ENCODE peak calls at places on chromosome 3, in six cellular contexts. One of them, this sample, is unnamed.

GRCh38 chr3:52483577-52484495 is 11.3 kb upstream of the STAB1 start:
- DNase-seq in K562: no peak
- DNase-seq in HCT116: no peak
- DNase-seq in GM12878: no peak
- DNase-seq in H1: no peak
- DNase-seq in SK-N-SH: no peak
- DNase-seq in this sample: no peak

GRCh38 chr3:170809021-170809974 is 60.7 kb downstream of the RPL22L1 start:
- DNase-seq in K562: peak; percentile 62
- DNase-seq in HCT116: peak; percentile 56
- DNase-seq in GM12878: no peak
- DNase-seq in H1: no peak
- DNase-seq in SK-N-SH: peak; percentile 33
- DNase-seq in this sample: peak; percentile 47

GRCh38 chr3:70488816-70489215 is 176.4 kb upstream of the MDFIC2 start:
- DNase-seq in K562: no peak
- DNase-seq in HCT116: no peak
- DNase-seq in GM12878: no peak
- DNase-seq in H1: no peak
- DNase-seq in SK-N-SH: no peak
- DNase-seq in this sample: no peak

GRCh38 chr3:170603770-170604510 is 18.1 kb upstream of the SLC7A14 start:
- DNase-seq in K562: no peak
- DNase-seq in HCT116: no peak
- DNase-seq in GM12878: no peak
- DNase-seq in H1: no peak
- DNase-seq in SK-N-SH: no peak
- DNase-seq in this sample: no peak

GRCh38 chr3:3170998-3171397 is 8.5 kb downstream of the CRBN start:
- DNase-seq in K562: no peak
- DNase-seq in HCT116: peak; percentile 33
- DNase-seq in GM12878: no peak
- DNase-seq in H1: no peak
- DNase-seq in SK-N-SH: peak; percentile 15
- DNase-seq in this sample: peak; percentile 57

GRCh38 chr3:116836286-116836685 is 126.7 kb downstream of the TUSC7 start:
- DNase-seq in K562: no peak
- DNase-seq in HCT116: no peak
- DNase-seq in GM12878: no peak
- DNase-seq in H1: no peak
- DNase-seq in SK-N-SH: no peak
- DNase-seq in this sample: no peak

GRCh38 chr3:58161435-58162398 is 49.1 kb downstream of the DNASE1L3 start:
- DNase-seq in K562: peak; percentile 71
- DNase-seq in HCT116: peak; percentile 88
- DNase-seq in GM12878: no peak
- DNase-seq in H1: no peak
- DNase-seq in SK-N-SH: no peak
- DNase-seq in this sample: peak; percentile 31

GRCh38 chr3:196207159-196207832 is 3.9 kb downstream of the ZDHHC19 start:
- DNase-seq in K562: peak; percentile 96
- DNase-seq in HCT116: no peak
- DNase-seq in GM12878: no peak
- DNase-seq in H1: no peak
- DNase-seq in SK-N-SH: peak; percentile 98
- DNase-seq in this sample: no peak

GRCh38 chr3:10223676-10224639 is 24.3 kb upstream of the TATDN2 start:
- DNase-seq in K562: no peak
- DNase-seq in HCT116: no peak
- DNase-seq in GM12878: peak; percentile 75
- DNase-seq in H1: no peak
- DNase-seq in SK-N-SH: no peak
- DNase-seq in this sample: no peak

GRCh38 chr3:170766253-170766652 is 103.7 kb downstream of the RPL22L1 start:
- DNase-seq in K562: no peak
- DNase-seq in HCT116: no peak
- DNase-seq in GM12878: no peak
- DNase-seq in H1: no peak
- DNase-seq in SK-N-SH: no peak
- DNase-seq in this sample: no peak

GRCh38 chr3:156750874-156751245 is 75.3 kb upstream of the LEKR1 start:
- DNase-seq in K562: no peak
- DNase-seq in HCT116: no peak
- DNase-seq in GM12878: no peak
- DNase-seq in H1: no peak
- DNase-seq in SK-N-SH: no peak
- DNase-seq in this sample: no peak

GRCh38 chr3:195662-196061 is 901 bp upstream of the CHL1 start:
- DNase-seq in K562: no peak
- DNase-seq in HCT116: no peak
- DNase-seq in GM12878: no peak
- DNase-seq in H1: no peak
- DNase-seq in SK-N-SH: peak; percentile 33
- DNase-seq in this sample: no peak

GRCh38 chr3:197154-197855 is 742 bp downstream of the CHL1 start:
- DNase-seq in K562: no peak
- DNase-seq in HCT116: no peak
- DNase-seq in GM12878: no peak
- DNase-seq in H1: no peak
- DNase-seq in SK-N-SH: peak; percentile 80
- DNase-seq in this sample: no peak

GRCh38 chr3:199815-200214 is 3.3 kb downstream of the CHL1 start:
- DNase-seq in K562: no peak
- DNase-seq in HCT116: no peak
- DNase-seq in GM12878: no peak
- DNase-seq in H1: no peak
- DNase-seq in SK-N-SH: no peak
- DNase-seq in this sample: no peak

GRCh38 chr3:196322-197153 is at the start of gene CHL1:
- DNase-seq in K562: no peak
- DNase-seq in HCT116: no peak
- DNase-seq in GM12878: no peak
- DNase-seq in H1: no peak
- DNase-seq in SK-N-SH: peak; percentile 82
- DNase-seq in this sample: no peak

DNA sequence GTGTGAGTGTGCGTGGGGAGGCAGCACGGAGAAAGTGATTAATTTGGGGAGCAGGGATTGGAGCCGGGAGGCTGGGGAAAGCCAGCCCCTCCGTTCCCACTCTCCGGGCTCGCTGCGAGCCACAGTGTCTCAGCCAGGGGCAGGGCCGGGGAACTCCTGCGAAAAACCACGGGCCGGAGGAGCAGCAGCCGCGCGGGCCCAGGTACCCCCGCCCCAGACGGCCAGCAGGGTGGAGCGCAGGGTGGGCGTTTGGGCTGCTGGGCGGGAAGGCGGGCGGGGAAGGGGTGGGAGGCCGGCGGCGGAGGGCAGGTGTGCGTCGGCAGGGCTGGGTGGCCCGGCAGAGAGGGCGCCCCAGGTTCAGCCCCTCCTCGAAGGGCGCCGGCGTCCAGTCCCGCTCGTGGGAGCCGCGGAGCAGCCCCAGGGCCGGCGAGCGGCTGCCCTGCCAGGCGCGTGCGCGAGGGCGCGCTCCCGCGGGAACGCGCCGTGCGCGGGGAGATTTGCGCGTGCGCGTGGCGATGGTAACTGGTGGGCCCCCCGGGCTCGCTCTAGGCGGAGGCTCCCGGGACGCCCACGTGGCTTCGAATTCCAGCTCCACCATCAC is 1.4 kb downstream of the CHL1 start:
- DNase-seq in K562: no peak
- DNase-seq in HCT116: no peak
- DNase-seq in GM12878: no peak
- DNase-seq in H1: no peak
- DNase-seq in SK-N-SH: peak; percentile 84
- DNase-seq in this sample: no peak
- TF ChIP-seq JUND in K562: no peak
- TF ChIP-seq JUND in HCT116: no peak
- TF ChIP-seq JUND in GM12878: no peak
- TF ChIP-seq JUND in H1: no peak
- TF ChIP-seq JUND in SK-N-SH: no peak
- TF ChIP-seq JUND in this sample: no peak

DNA sequence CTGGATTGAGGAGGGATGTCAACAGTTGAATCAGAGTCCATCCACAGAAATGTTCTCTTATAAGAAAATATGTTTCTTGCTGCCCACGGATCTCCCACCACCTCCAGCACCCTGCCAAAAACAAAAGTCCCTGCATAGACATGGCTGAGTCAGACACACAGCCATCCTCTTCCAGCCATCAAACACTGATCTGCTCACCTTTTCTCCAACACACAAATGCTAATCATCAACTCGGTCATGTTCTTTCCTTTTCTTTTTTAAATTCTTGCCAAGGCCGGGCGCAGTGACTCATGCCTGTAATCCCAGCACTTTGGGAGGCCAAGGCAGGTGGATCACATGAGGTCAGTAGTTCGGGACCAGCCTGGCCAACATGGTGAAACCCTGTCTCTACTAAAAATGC is 110.7 kb upstream of the IL12A start:
- DNase-seq in K562: no peak
- DNase-seq in HCT116: no peak
- DNase-seq in GM12878: no peak
- DNase-seq in H1: no peak
- DNase-seq in SK-N-SH: no peak
- DNase-seq in this sample: no peak
- TF ChIP-seq JUND in K562: no peak
- TF ChIP-seq JUND in HCT116: peak; percentile 55
- TF ChIP-seq JUND in GM12878: no peak
- TF ChIP-seq JUND in H1: no peak
- TF ChIP-seq JUND in SK-N-SH: no peak
- TF ChIP-seq JUND in this sample: no peak

GRCh38 chr3:18045296-18045880 is 303.0 kb upstream of the TBC1D5 start:
- DNase-seq in K562: no peak
- DNase-seq in HCT116: no peak
- DNase-seq in GM12878: no peak
- DNase-seq in H1: no peak
- DNase-seq in SK-N-SH: no peak
- DNase-seq in this sample: no peak

GRCh38 chr3:18046531-18046930 is 304.1 kb upstream of the TBC1D5 start:
- DNase-seq in K562: no peak
- DNase-seq in HCT116: no peak
- DNase-seq in GM12878: no peak
- DNase-seq in H1: no peak
- DNase-seq in SK-N-SH: no peak
- DNase-seq in this sample: no peak

GRCh38 chr3:18047052-18047451 is 304.6 kb upstream of the TBC1D5 start:
- DNase-seq in K562: no peak
- DNase-seq in HCT116: no peak
- DNase-seq in GM12878: no peak
- DNase-seq in H1: no peak
- DNase-seq in SK-N-SH: no peak
- DNase-seq in this sample: no peak

GRCh38 chr3:18046131-18046530 is 303.7 kb upstream of the TBC1D5 start:
- DNase-seq in K562: no peak
- DNase-seq in HCT116: no peak
- DNase-seq in GM12878: no peak
- DNase-seq in H1: no peak
- DNase-seq in SK-N-SH: no peak
- DNase-seq in this sample: no peak

DNA sequence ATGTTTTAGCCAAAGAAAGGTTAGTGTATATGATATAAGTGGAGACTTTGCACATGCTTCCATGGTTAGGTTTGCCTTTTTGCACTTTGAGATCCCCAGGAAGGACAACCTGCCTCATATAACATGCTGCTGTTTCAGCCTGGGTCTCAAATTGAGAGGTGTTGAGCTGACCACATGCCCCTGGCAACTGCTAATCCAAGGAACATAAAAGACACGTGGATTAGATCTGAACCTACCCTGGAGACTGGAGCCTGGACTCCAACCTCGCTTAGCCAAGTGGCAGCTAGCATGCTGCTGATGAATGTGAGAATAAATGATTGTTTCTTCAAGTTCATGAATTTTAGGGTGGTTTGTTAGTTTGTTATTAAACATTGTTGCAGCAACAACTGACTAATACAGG is 301.8 kb upstream of the TBC1D5 start:
- DNase-seq in K562: no peak
- DNase-seq in HCT116: no peak
- DNase-seq in GM12878: no peak
- DNase-seq in H1: no peak
- DNase-seq in SK-N-SH: no peak
- DNase-seq in this sample: no peak
- TF ChIP-seq JUND in K562: no peak
- TF ChIP-seq JUND in HCT116: no peak
- TF ChIP-seq JUND in GM12878: no peak
- TF ChIP-seq JUND in H1: no peak
- TF ChIP-seq JUND in SK-N-SH: no peak
- TF ChIP-seq JUND in this sample: no peak

GRCh38 chr3:31043184-31043819 is 148.8 kb upstream of the GADL1 start:
- DNase-seq in K562: no peak
- DNase-seq in HCT116: no peak
- DNase-seq in GM12878: no peak
- DNase-seq in H1: no peak
- DNase-seq in SK-N-SH: no peak
- DNase-seq in this sample: no peak

GRCh38 chr3:31038086-31038737 is 143.8 kb upstream of the GADL1 start:
- DNase-seq in K562: no peak
- DNase-seq in HCT116: no peak
- DNase-seq in GM12878: no peak
- DNase-seq in H1: no peak
- DNase-seq in SK-N-SH: no peak
- DNase-seq in this sample: no peak

GRCh38 chr3:31035681-31036080 is 141.2 kb upstream of the GADL1 start:
- DNase-seq in K562: no peak
- DNase-seq in HCT116: no peak
- DNase-seq in GM12878: no peak
- DNase-seq in H1: no peak
- DNase-seq in SK-N-SH: peak; percentile 4
- DNase-seq in this sample: no peak

GRCh38 chr3:31039145-31039544 is 144.7 kb upstream of the GADL1 start:
- DNase-seq in K562: no peak
- DNase-seq in HCT116: no peak
- DNase-seq in GM12878: no peak
- DNase-seq in H1: no peak
- DNase-seq in SK-N-SH: no peak
- DNase-seq in this sample: no peak

DNA sequence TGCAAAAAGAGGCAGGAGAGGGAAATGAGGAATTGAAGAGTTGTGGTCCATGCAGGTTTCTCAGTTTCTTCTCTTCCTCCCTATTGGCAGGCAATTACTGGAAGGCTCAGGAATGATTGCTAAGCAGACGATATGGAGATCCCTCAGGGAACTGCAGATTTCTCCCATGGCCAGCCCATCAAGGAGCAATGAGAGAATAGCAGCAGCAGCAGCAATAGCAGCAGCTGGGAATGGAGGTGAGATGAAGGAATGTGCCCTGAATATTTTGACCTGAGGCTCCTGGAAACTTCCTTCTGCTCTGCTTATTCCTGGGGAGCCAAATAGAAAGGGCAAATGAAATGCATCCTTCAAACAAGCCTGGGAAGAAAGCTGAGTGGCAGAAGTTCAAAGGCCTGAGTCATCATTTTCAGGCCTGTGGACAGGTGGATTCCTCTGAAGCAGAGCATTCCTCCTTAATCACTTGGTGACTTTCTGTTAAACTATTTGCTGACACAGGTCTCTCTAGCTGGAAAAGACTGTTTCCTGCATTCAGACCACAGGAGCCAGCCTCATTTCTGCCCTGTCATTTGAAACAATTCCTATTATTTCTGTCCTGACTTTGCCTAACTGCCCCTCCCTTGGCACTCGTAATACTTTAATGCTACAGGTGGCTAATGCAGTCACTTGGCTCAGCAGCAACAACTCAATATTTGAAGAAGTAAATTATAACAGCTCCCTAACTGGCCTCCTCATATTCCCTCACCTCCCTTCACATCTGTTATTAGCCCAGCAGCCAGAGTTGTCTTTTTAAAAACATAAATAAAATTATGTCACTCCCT is 146.9 kb upstream of the GADL1 start:
- DNase-seq in K562: no peak
- DNase-seq in HCT116: peak; percentile 64
- DNase-seq in GM12878: no peak
- DNase-seq in H1: peak; percentile 44
- DNase-seq in SK-N-SH: no peak
- DNase-seq in this sample: peak; percentile 38
- TF ChIP-seq JUND in K562: no peak
- TF ChIP-seq JUND in HCT116: peak; percentile 86
- TF ChIP-seq JUND in GM12878: no peak
- TF ChIP-seq JUND in H1: peak; percentile 92
- TF ChIP-seq JUND in SK-N-SH: peak; percentile 42
- TF ChIP-seq JUND in this sample: no peak